ENCODE peak calls at places on chromosomes 6 and 20, in four cellular contexts. I is IMR-90, J is GM12878, G is endothelial cell of umbilical vein. O is an unnamed sample.

GRCh38 chr20:62504323-62504722 is 28.5 kb upstream of the GATA5 start:
- DNase-seq in G (no peak), I (no peak), J (no peak), O (no peak)

GRCh38 chr6:87714093-87714809 is 12.2 kb upstream of the AKIRIN2 start:
- DNase-seq in I (peak), J (no peak), G (peak), O (no peak)

GRCh38 chr6:74814440-74814839 is 391.4 kb downstream of the COL12A1 start:
- DNase-seq in J (no peak), G (no peak), I (no peak), O (no peak)

GRCh38 chr20:33262658-33263065 is 20.4 kb upstream of the BPIFB1 start:
- DNase-seq in J (no peak), G (peak), I (peak), O (peak)

GRCh38 chr6:131946404-131946991 is 4.7 kb downstream of the CCN2 start:
- DNase-seq in G (no peak), I (peak), J (no peak), O (no peak)

GRCh38 chr20:49866051-49866450 is 49.3 kb downstream of the SPATA2 start:
- DNase-seq in G (no peak), I (peak), J (peak), O (no peak)

GRCh38 chr6:75757295-75757694 is 8.3 kb downstream of the MYO6 start:
- DNase-seq in J (no peak), I (no peak), G (no peak), O (no peak)

GRCh38 chr20:38485041-38485440 is 12.4 kb downstream of the RALGAPB start:
- DNase-seq in I (no peak), J (no peak), G (peak), O (no peak)

GRCh38 chr6:136079701-136080565 is 170.2 kb downstream of the MTFR2 start:
- DNase-seq in J (no peak), G (peak), I (no peak), O (no peak)

GRCh38 chr6:155050311-155050710 is 55.2 kb downstream of the TIAM2 start:
- DNase-seq in J (peak), I (peak), G (no peak), O (no peak)

GRCh38 chr6:42222450-42222849 is 4.8 kb upstream of the MRPS10 start:
- DNase-seq in J (no peak), I (peak), G (no peak), O (no peak)

GRCh38 chr6:111631930-111632460 is 26.3 kb upstream of the TRAF3IP2 start:
- DNase-seq in J (no peak), I (no peak), G (no peak), O (no peak)

GRCh38 chr6:119459207-119459974 is 109.8 kb upstream of the MAN1A1 start:
- DNase-seq in G (no peak), I (no peak), J (peak), O (no peak)

GRCh38 chr6:73491371-73491770 is 29.5 kb downstream of the EEF1A1 start:
- DNase-seq in J (no peak), I (peak), G (no peak), O (no peak)

GRCh38 chr6:41527721-41528408 is 18.3 kb upstream of the FOXP4 start:
- DNase-seq in G (peak), J (no peak), I (peak), O (no peak)

GRCh38 chr6:165557674-165558073 is 105.4 kb downstream of the PDE10A start:
- DNase-seq in I (no peak), J (no peak), G (peak), O (no peak)

GRCh38 chr6:14922706-14923105 is 323.2 kb upstream of the JARID2 start:
- DNase-seq in J (no peak), I (no peak), G (no peak), O (no peak)

GRCh38 chr6:21064716-21065340 is 528.7 kb upstream of the SOX4 start:
- DNase-seq in I (no peak), J (no peak), G (peak), O (no peak)

GRCh38 chr20:10710995-10711775 is 37.4 kb upstream of the JAG1 start:
- DNase-seq in I (peak), J (no peak), G (no peak), O (no peak)

GRCh38 chr20:51060301-51060700 is 37.4 kb upstream of the KCNG1 start:
- DNase-seq in I (no peak), G (no peak), J (no peak), O (no peak)

GRCh38 chr6:170370413-170370812 is 63.9 kb downstream of the FAM120B start:
- DNase-seq in J (no peak), I (no peak), G (no peak), O (no peak)

GRCh38 chr6:36757206-36757605 is 59.6 kb downstream of the RAB44 start:
- DNase-seq in I (no peak), J (peak), G (peak), O (no peak)

GRCh38 chr6:105794263-105794662 is 291.9 kb upstream of the PRDM1 start:
- DNase-seq in I (no peak), J (no peak), G (no peak), O (no peak)

GRCh38 chr20:16243470-16243869 is 329.8 kb downstream of the KIF16B start:
- DNase-seq in I (no peak), G (no peak), J (no peak), O (no peak)

GRCh38 chr20:4161447-4162251 is 146.3 kb upstream of the RNF24 start:
- DNase-seq in J (peak), G (no peak), I (no peak), O (no peak)

GRCh38 chr6:139338845-139339244 is 35.6 kb downstream of the CITED2 start:
- DNase-seq in J (no peak), G (no peak), I (peak), O (no peak)

GRCh38 chr6:54655162-54655561 is 191.4 kb upstream of the FAM83B start:
- DNase-seq in I (no peak), J (no peak), G (no peak), O (no peak)

GRCh38 chr6:11918021-11918738 is 93.9 kb upstream of the HIVEP1 start:
- DNase-seq in G (peak), I (peak), J (no peak), O (peak)

GRCh38 chr6:3837781-3838180 is 11.4 kb upstream of the FAM50B start:
- DNase-seq in J (no peak), G (no peak), I (no peak), O (no peak)

GRCh38 chr6:34556031-34556471 is at the start of gene SPDEF:
- DNase-seq in G (no peak), J (no peak), I (no peak), O (no peak)

GRCh38 chr6:36788768-36789167 is 50.5 kb downstream of the CPNE5 start:
- DNase-seq in G (no peak), I (peak), J (no peak), O (no peak)

GRCh38 chr6:155521719-155522118 is 66.1 kb upstream of the NOX3 start:
- DNase-seq in J (no peak), G (no peak), I (peak), O (no peak)

GRCh38 chr20:13249118-13249859 is 28.2 kb downstream of the ISM1 start:
- DNase-seq in G (no peak), I (no peak), J (no peak), O (no peak)

GRCh38 chr20:13245250-13245723 is 24.2 kb downstream of the ISM1 start:
- DNase-seq in J (no peak), I (no peak), G (no peak), O (no peak)

GRCh38 chr20:13238001-13238653 is 17.1 kb downstream of the ISM1 start:
- DNase-seq in G (no peak), I (no peak), J (no peak), O (no peak)

DNA sequence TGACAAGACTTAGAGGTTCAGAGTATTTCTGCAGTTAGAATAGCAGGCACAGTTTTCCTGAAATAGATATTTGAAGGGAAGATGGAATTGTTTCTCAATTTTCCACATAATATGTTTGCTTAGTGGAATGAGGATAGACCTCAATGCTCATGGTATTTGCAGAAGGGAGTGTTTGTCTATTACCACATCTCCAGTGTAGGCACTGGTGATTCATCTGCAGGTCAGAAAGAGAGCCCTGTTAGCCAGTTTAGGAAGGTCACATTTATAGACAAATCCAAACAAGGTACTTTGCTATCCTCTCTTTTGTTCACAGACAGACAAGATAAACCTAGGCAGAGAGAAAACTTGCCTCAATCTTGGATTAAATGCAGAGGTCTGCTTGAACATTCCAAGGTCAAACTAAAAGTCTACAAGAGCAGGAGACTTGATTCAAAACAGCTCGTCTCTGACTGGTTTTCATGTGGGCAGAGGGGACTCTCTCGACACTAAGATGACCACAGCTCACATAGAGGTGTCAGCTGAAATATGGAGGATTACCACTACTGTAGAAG is 22.8 kb downstream of the ISM1 start:
- DNase-seq in J (no peak), G (no peak), I (no peak), O (no peak)
- TF ChIP-seq FOS in J (no peak), G (no peak), I (no peak), O (no peak)

DNA sequence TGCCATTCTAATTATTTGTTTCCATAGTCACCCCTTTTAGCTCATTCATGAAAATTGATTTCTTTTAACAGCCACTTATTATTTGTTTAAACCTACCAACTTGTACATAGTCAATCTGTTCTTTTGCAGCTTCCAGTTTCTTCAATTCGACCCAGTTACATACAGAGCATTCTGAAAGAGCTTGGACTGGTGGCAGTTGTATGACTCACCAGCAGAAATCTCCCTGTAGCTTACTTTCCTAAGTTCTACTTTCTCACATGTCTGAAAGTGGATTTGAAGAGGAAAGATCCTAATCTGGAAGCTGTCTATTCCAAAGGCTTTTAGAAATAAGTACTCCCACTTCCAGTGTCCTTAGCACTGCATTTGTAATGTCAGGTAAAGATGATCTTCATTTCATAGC is 447.9 kb downstream of the HTR1B start:
- DNase-seq in I (peak), G (peak), J (no peak), O (no peak)
- TF ChIP-seq FOS in I (peak), G (peak), J (no peak), O (no peak)

DNA sequence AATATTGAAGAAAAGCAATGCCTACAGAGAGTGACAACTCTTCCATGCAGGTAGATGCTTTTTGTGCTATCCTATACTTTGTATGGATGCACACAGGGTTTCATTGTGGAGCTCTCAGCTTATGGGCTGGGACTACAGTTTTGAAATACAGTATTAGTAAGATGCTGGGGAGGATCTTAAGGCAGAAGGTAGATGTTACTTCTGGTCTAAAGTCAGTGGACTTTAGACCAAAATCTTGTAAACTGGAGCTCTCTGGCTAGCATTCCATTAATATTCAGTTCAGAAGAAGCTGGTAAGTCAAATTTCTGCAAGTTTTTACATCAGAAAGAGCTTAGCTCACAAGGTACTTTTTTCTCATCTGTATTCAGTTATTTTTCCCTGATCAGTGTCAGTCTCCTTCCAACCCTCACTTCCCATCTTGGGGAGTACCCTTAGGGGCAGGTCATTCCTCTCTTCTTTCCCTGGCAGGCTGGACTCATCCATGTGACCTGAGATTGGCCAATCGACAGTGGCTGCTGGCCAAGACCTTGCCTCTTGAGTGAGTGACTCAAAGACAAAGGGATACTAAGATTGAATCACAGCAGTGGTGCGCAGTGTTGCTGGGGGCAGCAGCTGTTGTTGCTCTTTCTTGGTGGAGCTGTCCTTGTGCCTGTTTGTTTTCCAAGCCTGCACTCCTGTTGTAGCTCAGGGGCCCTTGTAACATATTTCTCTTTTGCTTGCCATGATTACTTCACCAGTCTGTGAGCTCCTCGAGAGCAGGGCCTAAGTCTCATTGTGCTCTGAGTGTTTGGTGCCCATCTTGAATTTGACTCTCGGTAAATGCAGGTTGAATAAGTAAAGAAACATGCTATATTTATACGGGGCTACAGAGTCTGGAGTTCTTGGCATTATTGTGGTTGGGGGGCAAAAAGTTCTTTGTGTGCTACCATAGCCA is 2.8 kb upstream of the PHF20 start:
- DNase-seq in J (peak), I (peak), G (peak), O (peak)
- TF ChIP-seq FOS in J (no peak), I (peak), G (peak), O (no peak)

DNA sequence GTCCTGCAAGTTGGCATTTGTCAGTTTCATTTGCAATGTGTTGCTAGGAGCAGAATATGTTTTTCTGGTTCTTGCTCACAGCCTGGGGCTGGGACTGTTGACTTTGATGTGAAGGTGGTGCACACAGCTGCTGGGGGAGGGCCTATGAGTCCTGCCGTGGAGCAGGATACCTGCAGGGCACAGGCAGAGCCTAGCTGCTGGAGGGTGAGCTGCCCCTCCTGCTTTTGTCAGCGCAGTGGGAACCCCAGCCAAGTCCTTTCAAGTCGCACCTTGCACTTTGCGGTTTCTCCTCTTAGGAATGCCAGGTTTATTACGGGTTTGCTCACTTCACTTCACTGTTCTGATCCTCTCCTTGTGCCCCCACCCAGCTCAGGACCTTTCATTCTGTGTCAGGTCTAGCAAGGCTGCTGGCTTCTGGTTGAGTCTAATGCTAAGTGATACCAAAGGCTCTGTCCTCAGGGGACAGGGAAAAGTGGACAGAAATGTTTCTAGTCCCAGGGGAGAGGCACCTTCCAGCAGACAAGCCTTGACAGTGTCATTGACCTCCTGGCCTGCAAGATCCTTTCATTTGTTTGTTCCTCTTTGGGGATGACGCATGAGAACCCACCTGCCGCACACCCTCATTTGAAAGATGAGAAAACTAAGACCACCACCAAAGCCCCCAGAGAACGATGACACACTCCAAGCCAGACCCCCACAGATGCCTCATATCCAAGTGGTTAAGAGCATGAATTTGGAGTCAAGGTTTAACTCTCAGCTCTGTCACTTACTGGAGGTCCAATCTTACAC is 2.7 kb upstream of the SPO11 start:
- DNase-seq in G (no peak), J (no peak), I (no peak), O (no peak)
- TF ChIP-seq FOS in G (no peak), J (no peak), I (no peak), O (no peak)

GRCh38 chr20:23752019-23752418 is 1.3 kb upstream of the CST1 start:
- DNase-seq in G (no peak), I (no peak), J (no peak), O (no peak)
- TF ChIP-seq FOS in G (no peak), I (no peak), J (no peak), O (no peak)

GRCh38 chr20:57053067-57053466 is 213.4 kb downstream of the BMP7 start:
- DNase-seq in I (no peak), J (no peak), G (no peak), O (no peak)
- TF ChIP-seq FOS in I (no peak), J (no peak), G (no peak), O (no peak)

O was measured in K562.